ENCODE peak calls at places on chromosomes 16 and 17, in five cellular contexts. H is stomach, Z is K562, R is A549, M is tibial nerve. U is an unnamed sample.

GRCh38 chr17:8563024-8563776 is 67.3 kb downstream of the MYH10 start:
- DNase-seq in H (no peak), Z (no peak), R (no peak), M (no peak), U (no peak)

GRCh38 chr16:50136399-50136798 is 16.7 kb upstream of the TENT4B start:
- DNase-seq in H (no peak), Z (no peak), R (no peak), M (no peak), U (no peak)

GRCh38 chr16:77376358-77376757 is 58.5 kb downstream of the ADAMTS18 start:
- DNase-seq in H (no peak), Z (no peak), R (no peak), M (no peak), U (no peak)

GRCh38 chr16:27539120-27539519 is 10.6 kb downstream of the GTF3C1 start:
- DNase-seq in H (no peak), Z (no peak), R (no peak), M (no peak), U (no peak)

GRCh38 chr17:46738544-46738943 is 79.9 kb downstream of the WNT3 start:
- DNase-seq in H (no peak), Z (no peak), R (no peak), M (no peak), U (no peak)

GRCh38 chr17:39605492-39606433 is 2.0 kb downstream of the NEUROD2 start:
- DNase-seq in H (no peak), Z (no peak), R (no peak), M (no peak), U (no peak)

GRCh38 chr16:12225816-12226480 is 249.4 kb downstream of the SNX29 start:
- DNase-seq in H (no peak), Z (no peak), R (no peak), M (no peak), U (no peak)

GRCh38 chr17:77445030-77445907 is 304.5 kb downstream of the SEC14L1 start:
- DNase-seq in H (peak), Z (no peak), R (no peak), M (peak), U (peak)

GRCh38 chr16:4506450-4506849 is 30.3 kb downstream of the HMOX2 start:
- DNase-seq in H (peak), Z (peak), R (peak), M (peak), U (peak)

GRCh38 chr17:28756025-28756804 is 12.4 kb downstream of the TRAF4 start:
- DNase-seq in H (no peak), Z (no peak), R (no peak), M (no peak), U (no peak)

GRCh38 chr16:795580-796229 is 4.8 kb downstream of the GNG13 start:
- DNase-seq in H (peak), Z (peak), R (peak), M (no peak), U (no peak)

GRCh38 chr16:1322407-1322806 is 11.0 kb upstream of the BAIAP3 start:
- DNase-seq in H (no peak), Z (no peak), R (no peak), M (no peak), U (no peak)

GRCh38 chr17:57988301-57989010 is 402 bp upstream of the VEZF1 start:
- DNase-seq in H (peak), Z (peak), R (peak), M (peak), U (peak)

GRCh38 chr17:60161598-60162330 is 12.0 kb downstream of the CA4 start:
- DNase-seq in H (peak), Z (peak), R (no peak), M (no peak), U (no peak)

GRCh38 chr17:77343031-77343866 is 202.5 kb downstream of the SEC14L1 start:
- DNase-seq in H (peak), Z (no peak), R (no peak), M (no peak), U (no peak)

GRCh38 chr16:70610273-70611223 is 35.8 kb upstream of the IL34 start:
- DNase-seq in H (no peak), Z (peak), R (no peak), M (no peak), U (no peak)

GRCh38 chr16:82219298-82219697 is 49.3 kb upstream of the MPHOSPH6 start:
- DNase-seq in H (no peak), Z (no peak), R (no peak), M (no peak), U (no peak)
- TF ChIP-seq EP300 in H (no peak), Z (no peak), R (no peak), M (no peak), U (no peak)

GRCh38 chr16:59044616-59045015 is 310.5 kb upstream of the GOT2 start:
- DNase-seq in H (no peak), Z (no peak), R (no peak), M (no peak), U (no peak)

GRCh38 chr16:59046335-59046734 is 312.2 kb upstream of the GOT2 start:
- DNase-seq in H (no peak), Z (no peak), R (no peak), M (no peak), U (no peak)

GRCh38 chr16:59048876-59049275 is 314.8 kb upstream of the GOT2 start:
- DNase-seq in H (no peak), Z (no peak), R (no peak), M (no peak), U (no peak)

GRCh38 chr16:59045496-59045895 is 311.4 kb upstream of the GOT2 start:
- DNase-seq in H (no peak), Z (no peak), R (no peak), M (no peak), U (no peak)

DNA sequence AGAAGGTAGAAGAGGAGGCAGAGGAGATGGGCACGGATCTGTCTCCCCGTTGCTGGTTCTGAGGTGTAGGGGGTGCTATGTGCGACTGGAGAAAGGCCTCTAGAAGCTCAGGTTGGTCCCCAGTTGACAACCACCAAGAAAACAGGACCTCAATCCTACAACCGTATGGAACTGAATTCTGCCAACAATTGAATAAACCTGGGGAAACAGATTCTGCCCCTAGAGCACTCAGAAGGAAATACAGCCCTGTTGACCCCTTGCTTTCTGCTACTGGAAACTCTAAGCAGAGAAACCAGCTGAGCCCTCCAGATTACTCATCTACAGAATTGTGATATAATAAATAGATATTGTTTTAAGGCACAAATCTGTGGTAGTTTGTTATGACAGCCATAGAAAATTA is 313.0 kb upstream of the GOT2 start:
- DNase-seq in H (no peak), Z (no peak), R (no peak), M (no peak), U (no peak)
- TF ChIP-seq CTCF in H (no peak), Z (no peak), R (no peak), M (no peak), U (no peak)

GRCh38 chr17:44144966-44145739 is 3.4 kb downstream of the HROB start:
- DNase-seq in H (no peak), Z (no peak), R (no peak), M (no peak), U (no peak)
- TF ChIP-seq EP300 in H (no peak), Z (no peak), R (no peak), M (peak), U (no peak)

DNA sequence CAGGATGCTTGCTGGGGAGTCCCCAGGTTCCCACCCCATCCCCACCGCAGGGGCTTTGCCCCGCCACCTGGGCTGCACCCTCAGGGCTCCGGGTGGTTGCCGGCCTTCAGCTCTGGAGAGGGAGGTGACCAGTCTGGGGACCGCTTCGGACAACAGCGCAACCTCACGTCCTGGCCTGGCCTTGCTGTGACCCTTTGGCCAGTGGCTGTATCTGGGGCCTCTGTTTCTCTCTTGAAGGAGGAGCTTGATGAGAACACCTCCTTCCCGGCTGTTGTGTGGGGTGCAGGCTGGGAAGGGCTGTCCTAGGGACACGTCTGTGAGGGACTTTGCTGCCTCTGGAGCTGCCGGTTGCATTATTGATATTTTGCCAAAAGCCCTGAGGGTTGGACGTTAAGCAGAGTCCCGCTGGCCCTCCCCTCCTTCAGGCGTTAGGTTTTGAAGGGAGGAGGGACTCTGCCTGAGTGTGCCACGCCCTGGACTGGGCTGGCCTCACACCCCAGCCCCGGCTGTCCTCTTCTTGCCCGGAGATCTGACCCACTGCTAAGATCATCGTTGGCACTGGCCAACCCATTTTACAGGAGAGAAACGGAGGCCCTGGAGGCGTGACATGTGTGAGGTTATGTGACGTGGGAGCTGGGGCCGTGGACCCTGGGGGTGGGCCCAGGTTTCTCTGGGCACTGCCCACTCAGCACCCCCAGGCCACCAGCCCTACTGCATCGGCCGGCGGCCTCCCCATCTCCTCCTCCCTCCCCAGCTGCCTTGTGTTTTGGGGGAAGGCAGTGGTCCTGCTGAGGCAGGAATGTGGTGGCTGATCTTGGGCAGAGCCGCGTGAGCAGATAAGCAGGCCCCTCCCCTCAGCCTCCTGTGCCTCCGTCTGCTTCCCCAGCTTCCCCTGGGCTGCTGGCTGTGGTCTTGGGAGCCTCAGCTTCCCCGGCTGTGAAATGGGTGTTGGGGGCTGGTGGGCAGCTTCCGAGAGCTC is 8.5 kb downstream of the ZFPM1 start:
- DNase-seq in H (peak), Z (peak), R (no peak), M (no peak), U (no peak)
- TF ChIP-seq CTCF in H (no peak), Z (no peak), R (no peak), M (no peak), U (no peak)

GRCh38 chr17:10265100-10265810 is 66.8 kb upstream of the GAS7 start:
- DNase-seq in H (no peak), Z (no peak), R (no peak), M (no peak), U (no peak)
- TF ChIP-seq EP300 in H (no peak), Z (no peak), R (no peak), M (no peak), U (no peak)

GRCh38 chr17:82154881-82155331 is 56.9 kb upstream of the FASN start:
- DNase-seq in H (no peak), Z (no peak), R (no peak), M (no peak), U (no peak)
- TF ChIP-seq CTCF in H (no peak), Z (no peak), R (no peak), M (no peak), U (no peak)

U was measured in ovary.